ENCODE peak calls at places on chromosomes 3 and 15, in six cellular contexts. W, K, Y, Q, L and I are unnamed samples.

GRCh38 chr3:100523050-100523760 is 30.8 kb downstream of the TMEM45A start:
- DNase-seq in L (no peak), W (no peak), Y (no peak), Q (no peak), K (no peak), I (no peak)

GRCh38 chr3:143327388-143327787 is 207.8 kb downstream of the CHST2 start:
- DNase-seq in Q (peak), K (no peak), Y (no peak), W (no peak), L (peak), I (no peak)

GRCh38 chr3:193560870-193561269 is 6.2 kb upstream of the ATP13A4 start:
- DNase-seq in Y (no peak), K (peak), W (no peak), L (no peak), Q (no peak), I (no peak)

GRCh38 chr3:183285828-183286457 is 32.9 kb downstream of the B3GNT5 start:
- DNase-seq in Q (peak), Y (peak), L (peak), K (peak), W (peak), I (peak)

GRCh38 chr3:4824948-4825325 is 154.3 kb upstream of the BHLHE40 start:
- DNase-seq in K (no peak), L (peak), Y (no peak), Q (peak), W (peak), I (no peak)

GRCh38 chr15:22895465-22896190 is 57.2 kb downstream of the NIPA2 start:
- DNase-seq in Y (no peak), K (no peak), W (peak), L (peak), Q (no peak), I (no peak)

GRCh38 chr3:5022966-5023776 is 43.9 kb downstream of the BHLHE40 start:
- DNase-seq in L (no peak), W (peak), Y (no peak), K (no peak), Q (peak), I (peak)

GRCh38 chr15:73346735-73347312 is 21.9 kb downstream of the HCN4 start:
- DNase-seq in Q (peak), L (peak), W (peak), Y (no peak), K (peak), I (peak)

GRCh38 chr3:5021571-5022092 is 42.4 kb downstream of the BHLHE40 start:
- DNase-seq in Y (no peak), Q (no peak), W (peak), L (peak), K (no peak), I (no peak)

GRCh38 chr15:74901612-74902063 is 5.0 kb downstream of the FAM219B start:
- DNase-seq in L (peak), Q (peak), W (peak), K (no peak), Y (peak), I (peak)

GRCh38 chr3:44000586-44000985 is 241.1 kb upstream of the TOPAZ1 start:
- DNase-seq in L (no peak), Y (no peak), Q (peak), K (no peak), W (peak), I (no peak)

GRCh38 chr3:50487181-50487580 is 16.3 kb downstream of the CACNA2D2 start:
- DNase-seq in Y (no peak), L (no peak), W (no peak), Q (no peak), K (no peak), I (no peak)

GRCh38 chr3:188486126-188486525 is 332.2 kb downstream of the LPP start:
- DNase-seq in Q (no peak), L (no peak), K (no peak), W (no peak), Y (no peak), I (no peak)

GRCh38 chr3:141308588-141309218 is 59.6 kb upstream of the ZBTB38 start:
- DNase-seq in Y (no peak), K (peak), W (peak), L (no peak), Q (peak), I (peak)

GRCh38 chr3:159263750-159264561 is 462.1 kb downstream of the MFSD1 start:
- DNase-seq in Q (peak), Y (no peak), K (no peak), L (peak), W (no peak), I (no peak)

GRCh38 chr3:40679289-40679688 is 154.5 kb downstream of the ZNF621 start:
- DNase-seq in Q (no peak), W (no peak), K (no peak), L (no peak), Y (no peak), I (no peak)

GRCh38 chr3:129063841-129064482 is 3.4 kb downstream of the GP9 start:
- DNase-seq in K (no peak), W (peak), L (no peak), Y (no peak), Q (no peak), I (no peak)

GRCh38 chr15:101559938-101560337 is 70.4 kb upstream of the PCSK6 start:
- DNase-seq in L (peak), Y (no peak), K (no peak), W (no peak), Q (no peak), I (no peak)

GRCh38 chr15:69451951-69452701 is 492 bp upstream of the RPLP1 start:
- DNase-seq in Q (peak), Y (no peak), W (no peak), K (no peak), L (peak), I (peak)

GRCh38 chr3:52204337-52205073 is 6.5 kb downstream of the ALAS1 start:
- DNase-seq in K (no peak), Y (no peak), Q (no peak), W (no peak), L (peak), I (no peak)

GRCh38 chr3:37779289-37780152 is 82.2 kb upstream of the CTDSPL start:
- DNase-seq in Y (no peak), K (no peak), Q (peak), W (peak), L (peak), I (no peak)

GRCh38 chr3:188627652-188628051 is 473.7 kb downstream of the LPP start:
- DNase-seq in Y (no peak), K (no peak), Q (peak), W (peak), L (no peak), I (no peak)

GRCh38 chr15:76358453-76358852 is 21.9 kb downstream of the ISL2 start:
- DNase-seq in K (no peak), W (no peak), Q (no peak), L (no peak), Y (no peak), I (no peak)

GRCh38 chr15:43513550-43513949 is 3.9 kb upstream of the MAP1A start:
- DNase-seq in Q (no peak), W (no peak), K (no peak), Y (no peak), L (no peak), I (no peak)

GRCh38 chr3:141414141-141414689 is 45.9 kb downstream of the ZBTB38 start:
- DNase-seq in Y (no peak), K (no peak), L (no peak), Q (peak), W (no peak), I (no peak)

GRCh38 chr15:82197734-82198594 is 64.6 kb downstream of the EFL1 start:
- DNase-seq in K (peak), W (peak), L (peak), Q (peak), Y (peak), I (peak)

GRCh38 chr3:77599948-77600347 is 560.0 kb downstream of the ROBO2 start:
- DNase-seq in W (no peak), L (no peak), Y (no peak), Q (no peak), K (no peak), I (no peak)

GRCh38 chr15:45431502-45431901 is 53.2 kb upstream of the GATM start:
- DNase-seq in Y (no peak), L (peak), W (no peak), K (no peak), Q (no peak), I (no peak)

GRCh38 chr3:127741246-127741645 is 68.5 kb downstream of the ABTB1 start:
- DNase-seq in Y (peak), L (no peak), W (no peak), Q (no peak), K (no peak), I (no peak)

GRCh38 chr3:94405258-94406035 is 342.6 kb downstream of the NSUN3 start:
- DNase-seq in L (no peak), Q (no peak), K (no peak), Y (no peak), W (no peak), I (no peak)

GRCh38 chr3:123157598-123158287 is 44.0 kb upstream of the SEC22A start:
- DNase-seq in L (no peak), K (no peak), Q (no peak), Y (no peak), W (no peak), I (no peak)

GRCh38 chr3:195905970-195906864 is 2.1 kb downstream of the TNK2 start:
- DNase-seq in L (no peak), K (no peak), Q (no peak), Y (peak), W (peak), I (peak)

GRCh38 chr3:195182470-195182795 is 88.5 kb downstream of the XXYLT1 start:
- DNase-seq in W (no peak), Y (no peak), L (peak), Q (peak), K (no peak), I (no peak)

GRCh38 chr3:24829632-24830229 is 335.1 kb upstream of the THRB start:
- DNase-seq in W (no peak), L (no peak), Y (no peak), K (peak), Q (no peak), I (peak)

GRCh38 chr15:61367953-61368352 is 138.9 kb upstream of the RORA start:
- DNase-seq in Q (no peak), W (no peak), K (no peak), L (no peak), Y (no peak), I (no peak)

GRCh38 chr15:84979651-84980050 is 2.0 kb upstream of the PDE8A start:
- DNase-seq in W (no peak), K (peak), L (no peak), Y (no peak), Q (no peak), I (peak)

DNA sequence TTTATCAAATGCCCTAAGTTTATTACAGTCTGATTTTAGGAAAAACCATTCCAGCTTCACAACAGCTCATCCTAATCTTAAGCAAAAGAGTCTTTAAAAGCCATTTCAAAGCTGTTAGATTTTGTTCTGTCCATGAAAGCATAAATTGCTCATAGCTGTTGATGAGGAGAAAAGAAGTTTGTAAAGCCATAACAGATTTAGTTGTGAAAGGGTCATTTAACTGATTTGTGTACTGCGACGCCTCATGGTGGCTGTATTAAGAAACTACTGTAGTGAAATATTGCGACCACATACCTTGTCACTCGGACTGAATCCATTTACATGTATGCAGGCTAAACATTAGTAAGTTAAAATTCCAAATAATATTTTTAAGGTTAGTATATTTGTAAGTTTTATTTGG is 20.9 kb downstream of the BBX start:
- DNase-seq in Y (no peak), W (no peak), K (no peak), Q (peak), L (peak), I (no peak)
- TF ChIP-seq CTCF in Y (no peak), W (peak), K (peak), Q (peak), L (no peak), I (no peak)

GRCh38 chr3:27713066-27713400 is 9.1 kb downstream of the EOMES start:
- DNase-seq in W (no peak), Q (no peak), L (no peak), Y (no peak), K (no peak), I (no peak)
- H3K4me3 ChIP-seq in W (peak), Q (peak), L (no peak), Y (peak), K (peak), I (peak)

DNA sequence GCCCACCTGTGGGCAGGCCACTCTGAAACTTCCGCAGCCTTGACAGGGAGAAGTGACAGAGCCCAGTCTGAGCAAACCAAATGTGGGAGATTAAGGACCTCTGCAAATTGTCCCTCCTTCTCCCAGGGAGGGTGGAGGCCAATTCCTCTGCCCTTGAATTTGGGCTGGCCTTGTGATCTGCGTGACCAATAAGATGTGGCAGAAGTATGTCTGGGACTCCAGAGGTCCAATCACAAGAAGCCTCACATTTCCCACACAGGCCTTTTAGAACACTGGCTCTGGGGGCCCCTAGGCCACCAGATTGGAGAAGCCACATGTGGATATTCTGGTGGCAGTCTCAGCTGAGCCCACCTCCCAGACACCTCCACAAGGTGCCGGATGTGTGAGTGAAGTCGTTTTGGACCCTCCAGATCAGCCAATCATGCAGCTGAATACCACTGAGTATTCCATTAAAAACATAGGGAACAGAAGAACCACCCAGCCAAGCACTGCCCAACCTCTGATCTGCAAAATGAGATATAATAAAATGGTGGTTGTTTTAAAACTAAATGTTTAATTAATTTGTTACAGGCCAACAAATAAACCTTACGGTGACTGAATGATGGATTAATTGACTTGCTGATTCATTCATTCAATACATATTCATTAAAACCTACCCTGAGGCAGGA is 150.3 kb downstream of the NUP210 start:
- DNase-seq in Y (no peak), Q (no peak), W (no peak), K (no peak), L (no peak), I (no peak)
- TF ChIP-seq CTCF in Y (no peak), Q (no peak), W (no peak), K (no peak), L (no peak), I (no peak)

GRCh38 chr15:65517866-65518207 is 348 bp upstream of the DPP8 start:
- DNase-seq in K (no peak), Q (no peak), W (no peak), Y (no peak), L (no peak), I (no peak)

GRCh38 chr15:65516997-65517865 is at the start of gene DPP8:
- DNase-seq in K (peak), Q (peak), W (peak), Y (peak), L (peak), I (peak)

GRCh38 chr15:65509321-65509720 is 8.2 kb downstream of the DPP8 start:
- DNase-seq in K (no peak), W (no peak), Y (no peak), L (no peak), Q (no peak), I (no peak)

GRCh38 chr15:65512807-65513416 is 4.6 kb downstream of the DPP8 start:
- DNase-seq in W (no peak), K (peak), Q (peak), L (no peak), Y (peak), I (peak)

DNA sequence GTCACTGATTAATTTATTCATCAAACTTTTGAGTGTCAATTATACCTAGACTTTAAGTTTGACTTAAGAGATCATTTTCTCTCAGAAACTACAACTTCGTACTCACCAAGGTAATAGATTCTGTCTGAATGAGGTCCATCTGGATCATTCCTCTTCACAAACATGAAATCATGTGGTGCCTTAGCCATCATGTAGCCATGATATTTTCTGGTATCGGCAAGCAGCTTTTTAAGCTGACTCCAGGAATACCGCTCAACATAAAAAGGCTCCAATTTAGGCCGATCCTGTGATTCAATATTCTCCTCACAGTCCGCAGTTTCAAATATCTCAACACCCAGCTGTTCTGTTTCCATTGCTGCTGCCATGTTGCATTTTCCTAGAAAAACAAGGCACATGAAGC is 5.3 kb downstream of the DPP8 start:
- DNase-seq in W (no peak), Y (no peak), K (no peak), L (no peak), Q (no peak), I (no peak)
- H3K4me3 ChIP-seq in W (no peak), Y (peak), K (peak), L (no peak), Q (no peak), I (peak)

GRCh38 chr3:25904248-25904647 is 114.4 kb downstream of the OXSM start:
- DNase-seq in Y (no peak), W (no peak), K (no peak), Q (no peak), L (peak), I (no peak)
- TF ChIP-seq CTCF in Y (no peak), W (peak), K (peak), Q (no peak), L (peak), I (peak)